ENCODE peak calls at places on chromosomes 5 and 9, in six cellular contexts. B, Q, G, K, V and N are unnamed samples.

GRCh38 chr5:68544656-68545565 is 329.4 kb downstream of the PIK3R1 start:
- DNase-seq in V (no peak), K (no peak), G (no peak), Q (peak), B (no peak), N (no peak)

GRCh38 chr5:59698207-59698606 is 195.3 kb downstream of the PDE4D start:
- DNase-seq in B (no peak), K (no peak), G (no peak), V (no peak), Q (no peak), N (no peak)

GRCh38 chr5:171421331-171422262 is 2.1 kb downstream of the FGF18 start:
- DNase-seq in V (no peak), G (no peak), Q (no peak), B (no peak), K (no peak), N (no peak)

GRCh38 chr9:13140843-13141592 is 138.5 kb downstream of the MPDZ start:
- DNase-seq in K (no peak), V (no peak), G (no peak), B (no peak), Q (no peak), N (no peak)

GRCh38 chr9:110977259-110977709 is 61.0 kb downstream of the LPAR1 start:
- DNase-seq in Q (peak), B (no peak), K (no peak), V (no peak), G (no peak), N (no peak)

GRCh38 chr9:69971643-69972449 is 71.8 kb upstream of the MAMDC2 start:
- DNase-seq in K (peak), G (peak), V (peak), Q (peak), B (peak), N (peak)

GRCh38 chr9:16029056-16029615 is 476.3 kb downstream of the CCDC171 start:
- DNase-seq in Q (no peak), K (no peak), B (no peak), G (no peak), V (no peak), N (no peak)

GRCh38 chr5:107040907-107041306 is 629.8 kb downstream of the EFNA5 start:
- DNase-seq in V (no peak), K (no peak), B (no peak), Q (no peak), G (no peak), N (no peak)

GRCh38 chr9:86602715-86603114 is 248.5 kb upstream of the TUT7 start:
- DNase-seq in K (no peak), G (no peak), Q (no peak), V (no peak), B (no peak), N (no peak)

GRCh38 chr5:173479711-173480110 is 136.7 kb downstream of the BOD1 start:
- DNase-seq in V (no peak), G (no peak), K (no peak), Q (no peak), B (no peak), N (no peak)

GRCh38 chr5:54455413-54456157 is at the start of gene HSPB3:
- DNase-seq in B (no peak), Q (no peak), K (no peak), V (no peak), G (no peak), N (no peak)

GRCh38 chr9:81596671-81597426 is 92.5 kb downstream of the TLE1 start:
- DNase-seq in K (no peak), B (no peak), G (no peak), V (no peak), Q (no peak), N (no peak)

GRCh38 chr9:73166453-73166852 is 14.8 kb downstream of the ANXA1 start:
- DNase-seq in Q (no peak), G (no peak), B (no peak), V (no peak), K (no peak), N (no peak)

GRCh38 chr5:142568271-142568995 is 117.5 kb downstream of the FGF1 start:
- DNase-seq in K (peak), B (no peak), Q (no peak), G (no peak), V (no peak), N (no peak)

GRCh38 chr9:78954286-78954685 is 617.5 kb upstream of the TLE4 start:
- DNase-seq in Q (no peak), V (no peak), K (no peak), G (no peak), B (no peak), N (peak)

GRCh38 chr9:131214457-131214856 is 61.9 kb downstream of the FAM78A start:
- DNase-seq in V (no peak), K (no peak), B (no peak), G (no peak), Q (no peak), N (no peak)

GRCh38 chr9:78601957-78602565 is 305.1 kb downstream of the PSAT1 start:
- DNase-seq in B (no peak), K (no peak), V (no peak), G (peak), Q (peak), N (no peak)

GRCh38 chr9:113930384-113930783 is 54.3 kb downstream of the ZNF618 start:
- DNase-seq in G (no peak), K (no peak), Q (no peak), B (no peak), V (no peak), N (no peak)

GRCh38 chr9:93672622-93673270 is 96.4 kb downstream of the PHF2 start:
- DNase-seq in B (no peak), K (peak), G (no peak), Q (no peak), V (peak), N (no peak)

GRCh38 chr5:81397169-81397568 is 3.2 kb upstream of the ACOT12 start:
- DNase-seq in G (no peak), Q (no peak), V (no peak), K (no peak), B (no peak), N (no peak)